ENCODE peak calls at places on chromosomes 2 and 18, in four cellular contexts. Y is NCI-H524 treated with DMSO at 0.1 percent for 48 hours; F is left ventricle myocardium inferior; I is activated effector memory CD4-positive, alpha-beta T cell treated with Interleukin-2 at 50 U/mL for 16 hours. R is an unnamed sample.

GRCh38 chr18:3251249-3251962 is 3.8 kb downstream of the MYL12A start:
- DNase-seq in Y (no peak), F (no peak), I (no peak), R (no peak)

GRCh38 chr2:233354971-233355574 is 779 bp downstream of the DGKD start:
- DNase-seq in Y (no peak), I (no peak), F (peak; percentile 35), R (peak; percentile 61)

GRCh38 chr2:202014328-202015034 is 19.2 kb upstream of the FZD7 start:
- DNase-seq in I (no peak), F (no peak), Y (no peak), R (no peak)

GRCh38 chr2:59182249-59182648 is 941.1 kb upstream of the FANCL start:
- DNase-seq in Y (no peak), F (no peak), I (no peak), R (no peak)

GRCh38 chr2:223822818-223823217 is 14.6 kb downstream of the AP1S3 start:
- DNase-seq in Y (no peak), F (no peak), I (no peak), R (no peak)

GRCh38 chr2:239153806-239154591 is 246.8 kb downstream of the HDAC4 start:
- DNase-seq in I (no peak), Y (no peak), F (peak; percentile 5), R (no peak)

GRCh38 chr2:181140414-181140813 is 160.0 kb downstream of the UBE2E3 start:
- DNase-seq in Y (no peak), I (no peak), F (no peak), R (no peak)

GRCh38 chr18:70037453-70038061 is 89.9 kb upstream of the CD226 start:
- DNase-seq in F (no peak), I (no peak), Y (no peak), R (no peak)

GRCh38 chr18:67428805-67429204 is 87.7 kb downstream of the DSEL start:
- DNase-seq in F (no peak), I (no peak), Y (no peak), R (no peak)

GRCh38 chr18:27355308-27355707 is 170.2 kb upstream of the CHST9 start:
- DNase-seq in F (no peak), Y (no peak), I (no peak), R (no peak)

GRCh38 chr2:201734111-201734510 is 35.7 kb upstream of the MPP4 start:
- DNase-seq in F (no peak), Y (no peak), I (no peak), R (no peak)

GRCh38 chr2:49490710-49491109 is 336.4 kb upstream of the FSHR start:
- DNase-seq in Y (no peak), F (no peak), I (no peak), R (no peak)

GRCh38 chr2:168851674-168852320 is 38.4 kb downstream of the SPC25 start:
- DNase-seq in Y (no peak), I (no peak), F (no peak), R (peak; percentile 55)

GRCh38 chr2:144431384-144431783 is 88.5 kb downstream of the ZEB2 start:
- DNase-seq in I (no peak), Y (peak; percentile 55), F (no peak), R (no peak)